ENCODE peak calls at places on chromosome 17, in seven cellular contexts. A is tibial nerve, G is keratinocyte, H is transverse colon, R is IMR-90, W is lower leg skin, J is esophagus muscularis mucosa. L is an unnamed sample.

GRCh38 chr17:76940738-76941350 is 72.6 kb downstream of the MGAT5B start:
- DNase-seq in A (no peak), G (no peak), W (no peak), J (no peak), H (no peak), R (no peak), L (no peak)

GRCh38 chr17:63039899-63040602 is 74.0 kb downstream of the TANC2 start:
- DNase-seq in J (no peak), R (peak), G (no peak), H (no peak), W (no peak), A (no peak), L (no peak)

GRCh38 chr17:58324409-58325288 is 3.9 kb downstream of the TSPOAP1 start:
- DNase-seq in R (peak), W (no peak), A (no peak), G (no peak), H (peak), J (no peak), L (no peak)

GRCh38 chr17:1813088-1813487 is 16.6 kb downstream of the SMYD4 start:
- DNase-seq in J (no peak), R (peak), G (no peak), W (no peak), H (no peak), A (no peak), L (no peak)

GRCh38 chr17:3036800-3037199 is 26.6 kb downstream of the OR1D5 start:
- DNase-seq in A (no peak), H (no peak), G (no peak), R (no peak), W (no peak), J (no peak), L (peak)

GRCh38 chr17:75565066-75565465 is 22.5 kb upstream of the MYO15B start:
- DNase-seq in A (no peak), G (no peak), H (no peak), R (peak), J (no peak), W (no peak), L (no peak)

GRCh38 chr17:80860101-80860671 is 131.5 kb upstream of the CHMP6 start:
- DNase-seq in R (no peak), A (no peak), W (no peak), G (no peak), J (no peak), H (peak), L (no peak)

GRCh38 chr17:1648582-1649115 is 1.0 kb downstream of the RILP start:
- DNase-seq in A (peak), G (peak), R (peak), W (peak), J (peak), H (peak), L (peak)

GRCh38 chr17:43418441-43419374 is 19.9 kb downstream of the ARL4D start:
- DNase-seq in R (peak), G (peak), A (no peak), W (peak), J (no peak), H (peak), L (peak)

GRCh38 chr17:32940706-32941390 is 12.9 kb downstream of the TMEM98 start:
- DNase-seq in H (no peak), R (no peak), G (no peak), A (no peak), J (no peak), W (no peak), L (no peak)

GRCh38 chr17:32944248-32945020 is 16.5 kb downstream of the TMEM98 start:
- DNase-seq in R (no peak), J (no peak), G (no peak), A (no peak), W (no peak), H (no peak), L (no peak)

GRCh38 chr17:32943206-32943605 is 15.3 kb downstream of the TMEM98 start:
- DNase-seq in W (no peak), H (no peak), A (no peak), G (no peak), R (no peak), J (no peak), L (no peak)

GRCh38 chr17:32943647-32944191 is 15.8 kb downstream of the TMEM98 start:
- DNase-seq in R (peak), A (no peak), W (peak), G (no peak), H (no peak), J (no peak), L (no peak)

DNA sequence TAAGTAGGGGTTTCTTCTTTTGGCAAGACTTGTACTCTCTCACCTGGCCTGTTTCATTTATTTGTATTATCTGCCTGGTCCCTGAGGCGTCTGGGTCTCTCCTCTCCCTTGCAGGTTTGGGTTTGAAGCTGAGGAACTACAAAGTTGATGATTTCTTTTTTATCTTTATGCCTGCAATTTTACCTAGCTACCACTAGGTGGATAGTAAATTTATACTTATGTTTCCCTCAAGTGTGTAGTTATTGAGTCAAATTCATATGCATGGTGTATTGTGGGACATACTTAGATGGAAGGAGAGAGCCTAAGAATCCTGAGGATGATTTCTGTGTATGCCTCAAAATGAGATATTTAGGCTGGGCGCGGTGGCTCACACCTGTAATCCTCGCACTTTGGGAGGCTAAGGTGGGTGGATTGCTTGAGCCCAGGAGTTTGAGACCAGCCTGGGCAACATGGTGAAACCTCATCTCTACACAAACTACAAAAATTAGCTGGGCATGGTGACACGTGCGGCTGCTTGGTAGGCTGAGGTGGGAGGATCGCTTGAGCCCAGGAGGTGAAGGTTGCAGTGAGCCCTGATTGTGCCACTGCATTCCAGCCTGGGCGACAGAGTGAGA is 13.6 kb downstream of the TMEM98 start:
- DNase-seq in R (no peak), G (no peak), A (no peak), J (no peak), H (no peak), W (no peak), L (no peak)
- TF ChIP-seq CTCF in R (peak), G (peak), A (no peak), J (no peak), H (peak), W (no peak), L (peak)

DNA sequence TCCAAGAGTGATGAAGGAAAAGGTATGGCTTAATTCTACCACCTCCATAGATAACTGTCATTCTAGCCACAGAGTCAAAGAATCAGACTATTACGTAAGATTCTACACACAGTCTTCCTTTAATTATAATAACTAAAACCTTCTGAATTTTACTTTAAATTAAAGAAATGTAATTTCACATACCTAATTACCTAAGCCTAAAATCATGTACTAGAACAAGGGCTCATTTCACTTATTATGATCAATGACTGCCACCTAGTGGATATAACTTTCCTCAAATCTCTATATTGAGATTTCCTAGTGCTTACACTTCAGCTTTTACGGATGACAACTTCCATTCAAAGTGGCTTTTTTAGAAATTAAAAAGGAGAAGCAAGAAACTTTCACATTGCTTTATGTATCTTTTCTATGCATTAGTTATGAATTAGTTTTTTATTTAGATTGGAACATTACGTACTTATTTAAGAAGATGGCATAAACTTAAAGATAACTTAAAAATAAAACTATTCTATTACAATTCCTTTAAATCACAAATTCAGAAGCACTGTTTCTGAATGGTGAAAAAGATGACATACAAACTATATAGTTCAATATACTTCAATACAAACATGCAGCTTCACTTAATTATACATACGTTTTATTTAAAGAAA is 18.2 kb upstream of the ABCA10 start:
- DNase-seq in R (peak), J (no peak), W (no peak), H (no peak), A (no peak), G (peak), L (no peak)
- TF ChIP-seq CTCF in R (peak), J (peak), W (no peak), H (peak), A (peak), G (no peak), L (peak)

DNA sequence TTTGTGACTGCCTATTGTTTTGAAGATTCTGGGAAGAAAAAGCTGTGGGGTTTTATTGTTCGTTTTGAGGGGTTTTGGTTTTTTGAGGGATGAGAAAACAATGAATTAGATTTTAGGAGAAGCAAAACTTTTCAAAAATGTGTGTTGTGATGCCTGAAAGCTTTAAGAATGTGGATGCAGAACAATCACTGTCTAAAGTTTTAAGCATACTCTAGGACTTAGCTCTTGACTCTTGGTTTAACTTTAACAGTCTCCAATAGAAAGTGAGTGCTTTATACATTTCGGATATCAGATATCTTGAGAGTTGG is 914 bp downstream of the CFAP52 start:
- DNase-seq in A (no peak), H (no peak), G (no peak), J (no peak), W (no peak), R (no peak), L (no peak)
- TF ChIP-seq CTCF in A (no peak), H (no peak), G (no peak), J (no peak), W (no peak), R (no peak), L (no peak)

GRCh38 chr17:15247891-15248529 is 17.1 kb downstream of the PMP22 start:
- DNase-seq in G (no peak), R (no peak), A (no peak), J (peak), H (no peak), W (no peak), L (peak)
- TF ChIP-seq CTCF in G (peak), R (peak), A (no peak), J (no peak), H (no peak), W (no peak), L (peak)

DNA sequence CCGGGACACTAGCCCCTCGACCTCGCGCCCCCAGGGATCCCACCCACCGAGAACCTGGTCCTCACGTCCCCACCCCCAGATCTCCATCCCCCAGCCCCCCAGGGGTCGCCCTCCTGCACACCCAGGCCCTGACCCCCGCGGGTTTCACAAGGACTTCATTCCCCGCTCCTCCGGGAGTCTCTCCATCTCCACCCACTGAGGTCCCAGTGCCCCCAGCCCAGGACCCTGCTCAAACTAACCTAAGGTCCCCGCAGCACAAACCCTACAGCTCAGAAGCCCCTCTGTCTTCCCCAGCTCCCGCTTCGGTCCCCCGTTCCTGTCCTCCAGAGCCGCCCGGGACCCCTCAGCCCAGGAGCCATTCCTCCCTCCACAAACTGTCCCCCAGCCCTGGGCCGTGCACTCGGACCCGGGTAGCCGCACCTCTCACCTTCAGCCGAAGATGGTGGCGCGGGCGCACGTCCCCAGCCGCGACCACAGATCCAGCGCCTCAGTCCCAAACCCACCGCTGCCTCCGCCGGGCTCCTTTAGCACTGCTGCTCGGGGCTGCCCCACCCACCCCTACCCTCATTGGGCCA is at the start of gene MYH10:
- DNase-seq in J (no peak), A (no peak), H (peak), W (no peak), G (no peak), R (no peak), L (no peak)
- TF ChIP-seq CTCF in J (no peak), A (no peak), H (no peak), W (no peak), G (no peak), R (peak), L (peak)

DNA sequence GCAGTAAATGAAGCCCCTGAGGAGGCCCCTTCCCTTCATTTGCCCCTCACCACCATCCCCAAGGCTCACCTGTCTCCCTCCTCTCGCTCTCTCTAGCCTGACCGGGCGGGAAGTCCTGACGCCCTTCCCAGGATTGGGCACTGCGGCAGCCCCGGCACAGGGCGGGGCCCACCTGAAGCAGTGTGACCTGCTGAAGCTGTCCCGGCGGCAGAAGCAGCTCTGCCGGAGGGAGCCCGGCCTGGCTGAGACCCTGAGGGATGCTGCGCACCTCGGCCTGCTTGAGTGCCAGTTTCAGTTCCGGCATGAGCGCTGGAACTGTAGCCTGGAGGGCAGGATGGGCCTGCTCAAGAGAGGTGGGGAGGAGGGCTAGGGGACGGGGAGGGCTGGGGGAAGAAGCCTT is 21.0 kb downstream of the WNT9B start:
- DNase-seq in H (no peak), R (no peak), G (no peak), A (no peak), J (no peak), W (no peak), L (no peak)
- TF ChIP-seq CTCF in H (no peak), R (no peak), G (no peak), A (no peak), J (no peak), W (no peak), L (no peak)

GRCh38 chr17:7745748-7746470 is 28.4 kb downstream of the DNAH2 start:
- DNase-seq in R (peak), G (no peak), J (no peak), H (no peak), A (no peak), W (peak), L (no peak)
- TF ChIP-seq CTCF in R (peak), G (peak), J (no peak), H (no peak), A (no peak), W (no peak), L (peak)

DNA sequence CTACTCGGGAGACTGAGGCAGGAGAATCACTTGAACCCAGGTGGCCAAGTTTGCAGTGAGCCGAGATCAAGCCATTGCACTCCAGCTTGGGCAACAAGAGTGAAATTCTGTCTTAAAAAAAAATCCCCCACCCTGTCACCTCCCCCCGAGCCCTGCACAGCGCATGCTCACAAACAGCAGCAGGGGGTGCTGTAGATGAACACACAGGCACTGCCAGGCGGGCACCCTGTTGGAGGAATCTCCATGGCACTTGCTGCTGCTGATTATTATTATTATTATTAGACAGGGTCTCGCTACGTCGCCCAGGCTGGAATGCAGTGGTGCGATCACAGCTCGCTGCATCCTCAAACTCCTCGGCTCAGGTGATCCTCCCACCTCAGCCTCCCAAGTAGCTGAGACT is 24.6 kb downstream of the FZD2 start:
- DNase-seq in W (no peak), J (no peak), R (no peak), G (no peak), H (no peak), A (no peak), L (no peak)
- TF ChIP-seq CTCF in W (no peak), J (no peak), R (peak), G (peak), H (no peak), A (no peak), L (peak)

GRCh38 chr17:6420173-6420641 is 14.7 kb downstream of the AIPL1 start:
- DNase-seq in A (no peak), J (no peak), G (no peak), H (no peak), R (peak), W (no peak), L (no peak)
- TF ChIP-seq CTCF in A (no peak), J (no peak), G (peak), H (no peak), R (peak), W (no peak), L (peak)

GRCh38 chr17:31739300-31739699 is 119.7 kb downstream of the COPRS start:
- DNase-seq in G (no peak), H (no peak), A (no peak), J (no peak), W (no peak), R (peak), L (no peak)
- TF ChIP-seq CTCF in G (no peak), H (no peak), A (no peak), J (no peak), W (no peak), R (no peak), L (no peak)